ENCODE peak calls at places on chromosome 2, in five cellular contexts. R is ovary, A is NCI-H2029 treated with DMSO at 0.1 percent for 48 hours, W is epithelial cell of esophagus, S is prostate gland. F is an unnamed sample.
A peak's percentile ranks its signal among the peaks of the same experiment; 100 is the strongest.

GRCh38 chr2:207473203-207473865 is 56.4 kb upstream of the CREB1 start:
- DNase-seq in R (peak; percentile 47), A (peak; percentile 50), W (peak; percentile 81), S (peak; percentile 21), F (peak; percentile 40)

GRCh38 chr2:147449323-147450080 is 395.3 kb upstream of the ACVR2A start:
- DNase-seq in R (no peak), A (peak; percentile 82), W (no peak), S (no peak), F (no peak)

GRCh38 chr2:239609162-239609561 is 208.3 kb upstream of the HDAC4 start:
- DNase-seq in R (no peak), A (no peak), W (no peak), S (no peak), F (no peak)

GRCh38 chr2:205644018-205644417 is 38.3 kb upstream of the NRP2 start:
- DNase-seq in R (no peak), A (no peak), W (peak; percentile 81), S (no peak), F (no peak)

GRCh38 chr2:137049518-137049917 is 284.2 kb downstream of the THSD7B start:
- DNase-seq in R (no peak), A (no peak), W (no peak), S (no peak), F (no peak)

GRCh38 chr2:37615808-37616673 is 55.4 kb downstream of the CDC42EP3 start:
- DNase-seq in R (no peak), A (no peak), W (no peak), S (no peak), F (peak; percentile 55)

GRCh38 chr2:32825291-32825712 is 121.5 kb upstream of the LTBP1 start:
- DNase-seq in R (no peak), A (no peak), W (peak; percentile 24), S (no peak), F (peak; percentile 53)

GRCh38 chr2:220104871-220105351 is 477.5 kb downstream of the SLC4A3 start:
- DNase-seq in R (peak; percentile 27), A (no peak), W (peak; percentile 83), S (no peak), F (peak; percentile 51)

GRCh38 chr2:216691210-216691741 is 4.1 kb downstream of the IGFBP5 start:
- DNase-seq in R (peak; percentile 81), A (peak; percentile 74), W (peak; percentile 56), S (peak; percentile 52), F (peak; percentile 90)

GRCh38 chr2:143778981-143779380 is 649.8 kb downstream of the ARHGAP15 start:
- DNase-seq in R (no peak), A (no peak), W (peak; percentile 15), S (no peak), F (no peak)

GRCh38 chr2:9331704-9332103 is 91.6 kb downstream of the ITGB1BP1 start:
- DNase-seq in R (no peak), A (no peak), W (no peak), S (no peak), F (no peak)

GRCh38 chr2:26122633-26123032 is 50.3 kb upstream of the GAREM2 start:
- DNase-seq in R (no peak), A (no peak), W (no peak), S (no peak), F (no peak)

GRCh38 chr2:152718909-152719645 is 657 bp downstream of the ARL6IP6 start:
- DNase-seq in R (no peak), A (peak; percentile 36), W (peak; percentile 87), S (peak; percentile 38), F (no peak)

GRCh38 chr2:149420053-149420963 is 89.9 kb downstream of the LYPD6 start:
- DNase-seq in R (no peak), A (peak; percentile 41), W (no peak), S (no peak), F (no peak)

GRCh38 chr2:215537621-215538020 is 101.8 kb upstream of the FN1 start:
- DNase-seq in R (no peak), A (no peak), W (no peak), S (no peak), F (no peak)

GRCh38 chr2:187435756-187436155 is 12.3 kb downstream of the CALCRL start:
- DNase-seq in R (no peak), A (no peak), W (peak; percentile 13), S (no peak), F (no peak)

GRCh38 chr2:136651611-136652010 is 113.7 kb upstream of the THSD7B start:
- DNase-seq in R (no peak), A (no peak), W (no peak), S (no peak), F (no peak)

GRCh38 chr2:152560163-152560562 is 157.1 kb downstream of the PRPF40A start:
- DNase-seq in R (no peak), A (no peak), W (no peak), S (no peak), F (no peak)

GRCh38 chr2:147394179-147394790 is 450.5 kb upstream of the ACVR2A start:
- DNase-seq in R (no peak), A (no peak), W (no peak), S (no peak), F (no peak)

GRCh38 chr2:160417745-160418397 is 75.7 kb downstream of the RBMS1 start:
- DNase-seq in R (no peak), A (no peak), W (peak; percentile 54), S (no peak), F (no peak)

GRCh38 chr2:18900691-18901113 is 311.3 kb upstream of the NT5C1B start:
- DNase-seq in R (peak; percentile 22), A (no peak), W (peak; percentile 16), S (no peak), F (no peak)

GRCh38 chr2:131673400-131674173 is 145.9 kb downstream of the CCDC74A start:
- DNase-seq in R (peak; percentile 78), A (no peak), W (peak; percentile 68), S (peak; percentile 75), F (peak; percentile 88)

GRCh38 chr2:67561411-67561965 is 164.4 kb downstream of the ETAA1 start:
- DNase-seq in R (peak; percentile 12), A (peak; percentile 8), W (peak; percentile 94), S (peak; percentile 78), F (peak; percentile 82)

GRCh38 chr2:109523536-109524361 is 90.0 kb downstream of the SEPTIN10 start:
- DNase-seq in R (no peak), A (no peak), W (no peak), S (no peak), F (no peak)

GRCh38 chr2:112646102-112646719 is 472 bp downstream of the SLC20A1 start:
- DNase-seq in R (no peak), A (no peak), W (no peak), S (peak; percentile 17), F (peak; percentile 76)

GRCh38 chr2:159396796-159397195 is 110.3 kb upstream of the WDSUB1 start:
- DNase-seq in R (no peak), A (peak; percentile 19), W (no peak), S (no peak), F (no peak)

GRCh38 chr2:58106896-58107295 is 60.3 kb downstream of the VRK2 start:
- DNase-seq in R (no peak), A (no peak), W (no peak), S (no peak), F (no peak)

GRCh38 chr2:25079050-25079635 is 37.3 kb downstream of the EFR3B start:
- DNase-seq in R (no peak), A (peak; percentile 70), W (no peak), S (no peak), F (no peak)

GRCh38 chr2:131521961-131522781 is 5.5 kb upstream of the CCDC74A start:
- DNase-seq in R (no peak), A (no peak), W (no peak), S (no peak), F (peak; percentile 78)

GRCh38 chr2:212337036-212337435 is 201.6 kb downstream of the ERBB4 start:
- DNase-seq in R (no peak), A (no peak), W (peak; percentile 20), S (no peak), F (no peak)

F was measured in left ventricle myocardium superior.